ENCODE peak calls at places on chromosomes 1 and 21, in four cellular contexts. One of them, this sample, is unnamed.
A peak's percentile ranks its signal among the peaks of the same experiment; 100 is the strongest.

GRCh38 chr1:8874230-8875201 is 4.0 kb downstream of the ENO1 start:
- DNase-seq in hepatic stellate cell: no peak
- DNase-seq in choroid plexus epithelial cell: peak; percentile 77
- DNase-seq in activated naive CD4-positive, alpha-beta T cell treated with anti-CD3 and anti-CD28 coated beads for 36 hours: no peak
- DNase-seq in this sample: no peak

GRCh38 chr1:212566522-212567479 is 41.8 kb upstream of the ATF3 start:
- DNase-seq in hepatic stellate cell: peak; percentile 45
- DNase-seq in choroid plexus epithelial cell: peak; percentile 80
- DNase-seq in activated naive CD4-positive, alpha-beta T cell treated with anti-CD3 and anti-CD28 coated beads for 36 hours: peak; percentile 80
- DNase-seq in this sample: peak; percentile 79

GRCh38 chr1:164017239-164017638 is 541.7 kb upstream of the PBX1 start:
- DNase-seq in hepatic stellate cell: no peak
- DNase-seq in choroid plexus epithelial cell: no peak
- DNase-seq in activated naive CD4-positive, alpha-beta T cell treated with anti-CD3 and anti-CD28 coated beads for 36 hours: no peak
- DNase-seq in this sample: no peak

GRCh38 chr1:66446261-66447001 is 87.5 kb upstream of the SGIP1 start:
- DNase-seq in hepatic stellate cell: peak; percentile 49
- DNase-seq in choroid plexus epithelial cell: peak; percentile 86
- DNase-seq in activated naive CD4-positive, alpha-beta T cell treated with anti-CD3 and anti-CD28 coated beads for 36 hours: peak; percentile 45
- DNase-seq in this sample: peak; percentile 71

GRCh38 chr1:155466996-155467395 is 95.6 kb downstream of the ASH1L start:
- DNase-seq in hepatic stellate cell: peak; percentile 59
- DNase-seq in choroid plexus epithelial cell: peak; percentile 91
- DNase-seq in activated naive CD4-positive, alpha-beta T cell treated with anti-CD3 and anti-CD28 coated beads for 36 hours: no peak
- DNase-seq in this sample: peak; percentile 94

GRCh38 chr1:2539312-2539907 is 9.3 kb upstream of the HES5 start:
- DNase-seq in hepatic stellate cell: no peak
- DNase-seq in choroid plexus epithelial cell: no peak
- DNase-seq in activated naive CD4-positive, alpha-beta T cell treated with anti-CD3 and anti-CD28 coated beads for 36 hours: peak; percentile 52
- DNase-seq in this sample: no peak

GRCh38 chr1:91507330-91507729 is 6.7 kb downstream of the CDC7 start:
- DNase-seq in hepatic stellate cell: no peak
- DNase-seq in choroid plexus epithelial cell: peak; percentile 15
- DNase-seq in activated naive CD4-positive, alpha-beta T cell treated with anti-CD3 and anti-CD28 coated beads for 36 hours: no peak
- DNase-seq in this sample: no peak

GRCh38 chr1:60311838-60312237 is 238.3 kb upstream of the C1orf87 start:
- DNase-seq in hepatic stellate cell: no peak
- DNase-seq in choroid plexus epithelial cell: no peak
- DNase-seq in activated naive CD4-positive, alpha-beta T cell treated with anti-CD3 and anti-CD28 coated beads for 36 hours: no peak
- DNase-seq in this sample: no peak

GRCh38 chr21:45603481-45603880 is 40.0 kb upstream of the PCBP3 start:
- DNase-seq in hepatic stellate cell: no peak
- DNase-seq in choroid plexus epithelial cell: no peak
- DNase-seq in activated naive CD4-positive, alpha-beta T cell treated with anti-CD3 and anti-CD28 coated beads for 36 hours: no peak
- DNase-seq in this sample: no peak

GRCh38 chr1:198560093-198560638 is 19.7 kb upstream of the ATP6V1G3 start:
- DNase-seq in hepatic stellate cell: no peak
- DNase-seq in choroid plexus epithelial cell: peak; percentile 42
- DNase-seq in activated naive CD4-positive, alpha-beta T cell treated with anti-CD3 and anti-CD28 coated beads for 36 hours: no peak
- DNase-seq in this sample: no peak

GRCh38 chr21:26918318-26919065 is 48.4 kb downstream of the ADAMTS5 start:
- DNase-seq in hepatic stellate cell: no peak
- DNase-seq in choroid plexus epithelial cell: peak; percentile 69
- DNase-seq in activated naive CD4-positive, alpha-beta T cell treated with anti-CD3 and anti-CD28 coated beads for 36 hours: no peak
- DNase-seq in this sample: peak; percentile 61

GRCh38 chr1:228001738-228002535 is 4.9 kb upstream of the WNT3A start:
- DNase-seq in hepatic stellate cell: no peak
- DNase-seq in choroid plexus epithelial cell: no peak
- DNase-seq in activated naive CD4-positive, alpha-beta T cell treated with anti-CD3 and anti-CD28 coated beads for 36 hours: no peak
- DNase-seq in this sample: no peak

GRCh38 chr1:8055973-8056372 is 29.9 kb upstream of the ERRFI1 start:
- DNase-seq in hepatic stellate cell: peak; percentile 42
- DNase-seq in choroid plexus epithelial cell: peak; percentile 92
- DNase-seq in activated naive CD4-positive, alpha-beta T cell treated with anti-CD3 and anti-CD28 coated beads for 36 hours: no peak
- DNase-seq in this sample: peak; percentile 93

GRCh38 chr1:199687321-199687720 is 340.2 kb upstream of the NR5A2 start:
- DNase-seq in hepatic stellate cell: no peak
- DNase-seq in choroid plexus epithelial cell: peak; percentile 25
- DNase-seq in activated naive CD4-positive, alpha-beta T cell treated with anti-CD3 and anti-CD28 coated beads for 36 hours: no peak
- DNase-seq in this sample: peak; percentile 50

GRCh38 chr1:233005703-233006102 is 55.3 kb downstream of the NTPCR start:
- DNase-seq in hepatic stellate cell: no peak
- DNase-seq in choroid plexus epithelial cell: peak; percentile 41
- DNase-seq in activated naive CD4-positive, alpha-beta T cell treated with anti-CD3 and anti-CD28 coated beads for 36 hours: no peak
- DNase-seq in this sample: peak; percentile 10

GRCh38 chr1:40243371-40243770 is 4.4 kb upstream of the TMCO2 start:
- DNase-seq in hepatic stellate cell: no peak
- DNase-seq in choroid plexus epithelial cell: no peak
- DNase-seq in activated naive CD4-positive, alpha-beta T cell treated with anti-CD3 and anti-CD28 coated beads for 36 hours: no peak
- DNase-seq in this sample: no peak

GRCh38 chr1:228146761-228147693 is 2.7 kb upstream of the GJC2 start:
- DNase-seq in hepatic stellate cell: no peak
- DNase-seq in choroid plexus epithelial cell: no peak
- DNase-seq in activated naive CD4-positive, alpha-beta T cell treated with anti-CD3 and anti-CD28 coated beads for 36 hours: no peak
- DNase-seq in this sample: no peak

GRCh38 chr1:55970711-55971110 is 608.7 kb downstream of the PLPP3 start:
- DNase-seq in hepatic stellate cell: no peak
- DNase-seq in choroid plexus epithelial cell: peak; percentile 57
- DNase-seq in activated naive CD4-positive, alpha-beta T cell treated with anti-CD3 and anti-CD28 coated beads for 36 hours: no peak
- DNase-seq in this sample: no peak

GRCh38 chr1:73899311-73899710 is 298.7 kb downstream of the LRRIQ3 start:
- DNase-seq in hepatic stellate cell: no peak
- DNase-seq in choroid plexus epithelial cell: no peak
- DNase-seq in activated naive CD4-positive, alpha-beta T cell treated with anti-CD3 and anti-CD28 coated beads for 36 hours: no peak
- DNase-seq in this sample: no peak

GRCh38 chr1:166838766-166839599 is at the start of gene POGK:
- DNase-seq in hepatic stellate cell: peak; percentile 89
- DNase-seq in choroid plexus epithelial cell: peak; percentile 90
- DNase-seq in activated naive CD4-positive, alpha-beta T cell treated with anti-CD3 and anti-CD28 coated beads for 36 hours: peak; percentile 91
- DNase-seq in this sample: peak; percentile 89

GRCh38 chr21:29168874-29169273 is 38.4 kb downstream of the MAP3K7CL start:
- DNase-seq in hepatic stellate cell: no peak
- DNase-seq in choroid plexus epithelial cell: no peak
- DNase-seq in activated naive CD4-positive, alpha-beta T cell treated with anti-CD3 and anti-CD28 coated beads for 36 hours: no peak
- DNase-seq in this sample: no peak

GRCh38 chr1:107105914-107106313 is 34.9 kb upstream of the NTNG1 start:
- DNase-seq in hepatic stellate cell: no peak
- DNase-seq in choroid plexus epithelial cell: no peak
- DNase-seq in activated naive CD4-positive, alpha-beta T cell treated with anti-CD3 and anti-CD28 coated beads for 36 hours: no peak
- DNase-seq in this sample: no peak

GRCh38 chr1:36511804-36512798 is 29.4 kb upstream of the CSF3R start:
- DNase-seq in hepatic stellate cell: no peak
- DNase-seq in choroid plexus epithelial cell: peak; percentile 12
- DNase-seq in activated naive CD4-positive, alpha-beta T cell treated with anti-CD3 and anti-CD28 coated beads for 36 hours: no peak
- DNase-seq in this sample: peak; percentile 15

GRCh38 chr1:4048076-4048475 is 148.0 kb upstream of the C1orf174 start:
- DNase-seq in hepatic stellate cell: no peak
- DNase-seq in choroid plexus epithelial cell: no peak
- DNase-seq in activated naive CD4-positive, alpha-beta T cell treated with anti-CD3 and anti-CD28 coated beads for 36 hours: no peak
- DNase-seq in this sample: no peak

GRCh38 chr1:224732367-224733006 is 116.4 kb downstream of the CNIH3 start:
- DNase-seq in hepatic stellate cell: no peak
- DNase-seq in choroid plexus epithelial cell: no peak
- DNase-seq in activated naive CD4-positive, alpha-beta T cell treated with anti-CD3 and anti-CD28 coated beads for 36 hours: no peak
- DNase-seq in this sample: no peak